ENCODE peak calls at places on chromosome 21, in eight cellular contexts. One of them, this sample, is unnamed.

GRCh38 chr21:26961704-26962103 is 5.2 kb downstream of the ADAMTS5 start:
- DNase-seq in IMR-90: no peak
- DNase-seq in PC-9: no peak
- DNase-seq in right cardiac atrium: peak; percentile 13
- DNase-seq in neuronal stem cell: no peak
- DNase-seq in Panc1: no peak
- DNase-seq in left ventricle myocardium inferior: no peak
- DNase-seq in uterus: no peak
- DNase-seq in this sample: peak; percentile 75

GRCh38 chr21:42666023-42666747 is 12.8 kb downstream of the PDE9A start:
- DNase-seq in Panc1: no peak
- DNase-seq in right cardiac atrium: no peak
- DNase-seq in left ventricle myocardium inferior: no peak
- DNase-seq in uterus: no peak
- DNase-seq in PC-9: no peak
- DNase-seq in IMR-90: no peak
- DNase-seq in neuronal stem cell: no peak
- DNase-seq in this sample: peak; percentile 17

GRCh38 chr21:17688912-17689874 is 76.5 kb upstream of the BTG3 start:
- DNase-seq in uterus: peak; percentile 90
- DNase-seq in right cardiac atrium: peak; percentile 56
- DNase-seq in neuronal stem cell: no peak
- DNase-seq in PC-9: peak; percentile 89
- DNase-seq in Panc1: no peak
- DNase-seq in left ventricle myocardium inferior: peak; percentile 23
- DNase-seq in IMR-90: peak; percentile 12
- DNase-seq in this sample: peak; percentile 42

GRCh38 chr21:28871388-28872015 is 121.2 kb downstream of the LTN1 start:
- DNase-seq in IMR-90: peak; percentile 51
- DNase-seq in uterus: no peak
- DNase-seq in neuronal stem cell: no peak
- DNase-seq in left ventricle myocardium inferior: no peak
- DNase-seq in Panc1: no peak
- DNase-seq in right cardiac atrium: no peak
- DNase-seq in PC-9: no peak
- DNase-seq in this sample: no peak

GRCh38 chr21:29182674-29183073 is 52.2 kb downstream of the MAP3K7CL start:
- DNase-seq in IMR-90: peak; percentile 36
- DNase-seq in left ventricle myocardium inferior: no peak
- DNase-seq in right cardiac atrium: no peak
- DNase-seq in uterus: no peak
- DNase-seq in PC-9: peak; percentile 64
- DNase-seq in neuronal stem cell: no peak
- DNase-seq in Panc1: no peak
- DNase-seq in this sample: no peak

GRCh38 chr21:27734146-27734545 is 767.3 kb upstream of the ADAMTS5 start:
- DNase-seq in left ventricle myocardium inferior: no peak
- DNase-seq in neuronal stem cell: no peak
- DNase-seq in IMR-90: peak; percentile 91
- DNase-seq in uterus: no peak
- DNase-seq in PC-9: no peak
- DNase-seq in right cardiac atrium: no peak
- DNase-seq in Panc1: no peak
- DNase-seq in this sample: no peak

GRCh38 chr21:45029298-45029967 is 44.9 kb upstream of the ADARB1 start:
- DNase-seq in left ventricle myocardium inferior: peak; percentile 60
- DNase-seq in neuronal stem cell: no peak
- DNase-seq in right cardiac atrium: peak; percentile 61
- DNase-seq in Panc1: no peak
- DNase-seq in PC-9: no peak
- DNase-seq in uterus: no peak
- DNase-seq in IMR-90: no peak
- DNase-seq in this sample: no peak

GRCh38 chr21:42975886-42976608 is 1.7 kb downstream of the PKNOX1 start:
- DNase-seq in Panc1: no peak
- DNase-seq in left ventricle myocardium inferior: no peak
- DNase-seq in PC-9: no peak
- DNase-seq in uterus: no peak
- DNase-seq in IMR-90: no peak
- DNase-seq in right cardiac atrium: no peak
- DNase-seq in neuronal stem cell: no peak
- DNase-seq in this sample: no peak

GRCh38 chr21:28018741-28019669 is 973.7 kb downstream of the LTN1 start:
- DNase-seq in neuronal stem cell: no peak
- DNase-seq in Panc1: no peak
- DNase-seq in IMR-90: peak; percentile 5
- DNase-seq in right cardiac atrium: no peak
- DNase-seq in left ventricle myocardium inferior: no peak
- DNase-seq in uterus: no peak
- DNase-seq in PC-9: no peak
- DNase-seq in this sample: no peak

GRCh38 chr21:44532712-44533111 is 7.3 kb downstream of the KRTAP10-1 start:
- DNase-seq in Panc1: no peak
- DNase-seq in PC-9: no peak
- DNase-seq in uterus: no peak
- DNase-seq in IMR-90: no peak
- DNase-seq in left ventricle myocardium inferior: no peak
- DNase-seq in neuronal stem cell: no peak
- DNase-seq in right cardiac atrium: no peak
- DNase-seq in this sample: no peak

GRCh38 chr21:15243356-15243755 is 178.6 kb upstream of the NRIP1 start:
- DNase-seq in PC-9: no peak
- DNase-seq in IMR-90: no peak
- DNase-seq in uterus: no peak
- DNase-seq in neuronal stem cell: no peak
- DNase-seq in right cardiac atrium: no peak
- DNase-seq in Panc1: no peak
- DNase-seq in left ventricle myocardium inferior: no peak
- DNase-seq in this sample: no peak

GRCh38 chr21:31201548-31201947 is 142.5 kb downstream of the TIAM1 start:
- DNase-seq in IMR-90: peak; percentile 50
- DNase-seq in PC-9: no peak
- DNase-seq in right cardiac atrium: peak; percentile 64
- DNase-seq in left ventricle myocardium inferior: no peak
- DNase-seq in Panc1: no peak
- DNase-seq in neuronal stem cell: no peak
- DNase-seq in uterus: no peak
- DNase-seq in this sample: no peak

GRCh38 chr21:27269646-27270045 is 302.8 kb upstream of the ADAMTS5 start:
- DNase-seq in IMR-90: peak; percentile 97
- DNase-seq in Panc1: no peak
- DNase-seq in right cardiac atrium: no peak
- DNase-seq in left ventricle myocardium inferior: no peak
- DNase-seq in neuronal stem cell: no peak
- DNase-seq in uterus: no peak
- DNase-seq in PC-9: no peak
- DNase-seq in this sample: no peak

GRCh38 chr21:18899261-18899660 is 495.7 kb upstream of the TMPRSS15 start:
- DNase-seq in IMR-90: no peak
- DNase-seq in uterus: no peak
- DNase-seq in neuronal stem cell: no peak
- DNase-seq in Panc1: no peak
- DNase-seq in PC-9: no peak
- DNase-seq in left ventricle myocardium inferior: no peak
- DNase-seq in right cardiac atrium: no peak
- DNase-seq in this sample: no peak

GRCh38 chr21:26881504-26882228 is 36.5 kb upstream of the ADAMTS1 start:
- DNase-seq in Panc1: no peak
- DNase-seq in left ventricle myocardium inferior: no peak
- DNase-seq in right cardiac atrium: no peak
- DNase-seq in PC-9: no peak
- DNase-seq in neuronal stem cell: peak; percentile 8
- DNase-seq in IMR-90: peak; percentile 39
- DNase-seq in uterus: no peak
- DNase-seq in this sample: peak; percentile 52

GRCh38 chr21:43997766-43998742 is 14.1 kb upstream of the TRAPPC10 start:
- DNase-seq in right cardiac atrium: no peak
- DNase-seq in neuronal stem cell: no peak
- DNase-seq in PC-9: no peak
- DNase-seq in uterus: no peak
- DNase-seq in IMR-90: no peak
- DNase-seq in left ventricle myocardium inferior: no peak
- DNase-seq in Panc1: no peak
- DNase-seq in this sample: no peak

GRCh38 chr21:15775291-15775690 is 45.5 kb downstream of the USP25 start:
- DNase-seq in uterus: no peak
- DNase-seq in neuronal stem cell: no peak
- DNase-seq in IMR-90: no peak
- DNase-seq in left ventricle myocardium inferior: no peak
- DNase-seq in right cardiac atrium: no peak
- DNase-seq in Panc1: no peak
- DNase-seq in PC-9: no peak
- DNase-seq in this sample: no peak

GRCh38 chr21:44795342-44795741 is 6.3 kb downstream of the UBE2G2 start:
- DNase-seq in uterus: no peak
- DNase-seq in right cardiac atrium: no peak
- DNase-seq in neuronal stem cell: no peak
- DNase-seq in left ventricle myocardium inferior: no peak
- DNase-seq in IMR-90: no peak
- DNase-seq in PC-9: no peak
- DNase-seq in Panc1: no peak
- DNase-seq in this sample: no peak

GRCh38 chr21:45304945-45305344 is 17.2 kb upstream of the POFUT2 start:
- DNase-seq in IMR-90: no peak
- DNase-seq in left ventricle myocardium inferior: peak; percentile 16
- DNase-seq in neuronal stem cell: no peak
- DNase-seq in uterus: no peak
- DNase-seq in Panc1: no peak
- DNase-seq in PC-9: no peak
- DNase-seq in right cardiac atrium: peak; percentile 12
- DNase-seq in this sample: no peak

GRCh38 chr21:27507695-27508094 is 540.8 kb upstream of the ADAMTS5 start:
- DNase-seq in left ventricle myocardium inferior: no peak
- DNase-seq in neuronal stem cell: no peak
- DNase-seq in right cardiac atrium: no peak
- DNase-seq in Panc1: no peak
- DNase-seq in uterus: no peak
- DNase-seq in IMR-90: no peak
- DNase-seq in PC-9: no peak
- DNase-seq in this sample: no peak

GRCh38 chr21:29178936-29179335 is 48.5 kb downstream of the MAP3K7CL start:
- DNase-seq in left ventricle myocardium inferior: no peak
- DNase-seq in Panc1: no peak
- DNase-seq in PC-9: no peak
- DNase-seq in right cardiac atrium: no peak
- DNase-seq in uterus: no peak
- DNase-seq in IMR-90: no peak
- DNase-seq in neuronal stem cell: no peak
- DNase-seq in this sample: no peak

GRCh38 chr21:25871566-25871965 is 136.8 kb downstream of the GABPA start:
- DNase-seq in right cardiac atrium: no peak
- DNase-seq in IMR-90: no peak
- DNase-seq in Panc1: no peak
- DNase-seq in uterus: no peak
- DNase-seq in neuronal stem cell: no peak
- DNase-seq in left ventricle myocardium inferior: no peak
- DNase-seq in PC-9: no peak
- DNase-seq in this sample: peak; percentile 46

GRCh38 chr21:43762303-43763128 is 13.6 kb downstream of the CSTB start:
- DNase-seq in PC-9: peak; percentile 44
- DNase-seq in Panc1: no peak
- DNase-seq in IMR-90: no peak
- DNase-seq in right cardiac atrium: no peak
- DNase-seq in left ventricle myocardium inferior: no peak
- DNase-seq in neuronal stem cell: no peak
- DNase-seq in uterus: no peak
- DNase-seq in this sample: no peak

DNA sequence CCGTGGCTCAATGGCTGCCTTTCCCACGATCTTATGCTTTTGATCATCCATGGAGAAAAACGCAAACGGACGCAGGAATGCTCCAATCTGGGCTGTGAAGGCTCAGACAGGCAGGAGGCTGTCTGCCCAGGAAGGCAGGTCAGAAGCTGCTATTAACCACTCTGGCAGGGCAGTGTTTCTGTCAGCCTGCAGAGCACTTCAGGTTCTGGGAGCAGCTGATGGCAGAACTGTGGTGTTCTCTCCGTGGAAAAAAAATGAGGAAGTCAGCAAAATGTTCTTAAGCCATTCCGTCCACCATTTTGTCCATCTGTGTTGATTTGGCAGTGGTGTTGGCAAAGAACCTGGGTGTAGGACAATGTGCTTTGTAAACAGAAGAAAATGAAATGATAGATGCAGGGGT is 91.7 kb downstream of the SIM2 start:
- DNase-seq in right cardiac atrium: no peak
- DNase-seq in uterus: no peak
- DNase-seq in PC-9: no peak
- DNase-seq in Panc1: no peak
- DNase-seq in left ventricle myocardium inferior: no peak
- DNase-seq in neuronal stem cell: no peak
- DNase-seq in IMR-90: peak; percentile 7
- DNase-seq in this sample: no peak
- H3K9me3 ChIP-seq in right cardiac atrium: no peaks in the 10 kb centered on the region
- H3K9me3 ChIP-seq in uterus: no peaks in the 10 kb centered on the region
- H3K9me3 ChIP-seq in PC-9: no peaks in the 10 kb centered on the region
- H3K9me3 ChIP-seq in Panc1: no peaks in the 10 kb centered on the region
- H3K9me3 ChIP-seq in left ventricle myocardium inferior: peaks cover under 1% of the 10 kb centered on the region
- H3K9me3 ChIP-seq in neuronal stem cell: no peaks in the 10 kb centered on the region
- H3K9me3 ChIP-seq in IMR-90: no peaks in the 10 kb centered on the region
- H3K9me3 ChIP-seq in this sample: no peaks in the 10 kb centered on the region

GRCh38 chr21:34836103-34836932 is 167.5 kb downstream of the CLIC6 start:
- DNase-seq in PC-9: peak; percentile 96
- DNase-seq in left ventricle myocardium inferior: no peak
- DNase-seq in uterus: peak; percentile 74
- DNase-seq in neuronal stem cell: no peak
- DNase-seq in IMR-90: peak; percentile 100
- DNase-seq in right cardiac atrium: peak; percentile 65
- DNase-seq in Panc1: peak; percentile 71
- DNase-seq in this sample: no peak
- H3K4me1 ChIP-seq in PC-9: peaks cover 65% of the 10 kb centered on the region
- H3K4me1 ChIP-seq in left ventricle myocardium inferior: no peaks in the 10 kb centered on the region
- H3K4me1 ChIP-seq in uterus: no peaks in the 10 kb centered on the region
- H3K4me1 ChIP-seq in neuronal stem cell: no peaks in the 10 kb centered on the region
- H3K4me1 ChIP-seq in IMR-90: peaks cover 30% of the 10 kb centered on the region
- H3K4me1 ChIP-seq in right cardiac atrium: peaks cover 2% of the 10 kb centered on the region
- H3K4me1 ChIP-seq in Panc1: no peaks in the 10 kb centered on the region
- H3K4me1 ChIP-seq in this sample: peaks cover 11% of the 10 kb centered on the region

DNA sequence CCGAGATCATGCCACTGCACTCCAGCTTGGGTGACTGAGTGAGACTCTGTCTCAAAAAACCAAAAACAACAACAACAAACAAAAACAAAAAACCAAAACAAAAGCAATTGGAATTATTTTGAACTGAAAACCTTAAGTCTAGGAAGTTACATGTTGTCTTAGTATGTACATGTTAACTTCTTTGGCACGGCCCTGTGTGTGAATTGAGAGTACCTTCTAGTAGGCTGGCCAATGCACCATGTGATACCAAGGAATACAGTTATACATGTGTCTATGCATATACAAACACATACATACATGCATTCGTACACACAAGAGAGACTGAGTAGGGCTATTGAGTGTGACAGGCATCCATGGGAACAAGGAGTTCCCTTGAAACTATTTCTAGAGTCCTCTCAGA is 18.6 kb downstream of the TPTE start:
- DNase-seq in IMR-90: no peak
- DNase-seq in neuronal stem cell: no peak
- DNase-seq in PC-9: no peak
- DNase-seq in uterus: no peak
- DNase-seq in right cardiac atrium: no peak
- DNase-seq in left ventricle myocardium inferior: no peak
- DNase-seq in Panc1: no peak
- DNase-seq in this sample: no peak
- H3K9me3 ChIP-seq in IMR-90: peaks cover 32% of the 10 kb centered on the region
- H3K9me3 ChIP-seq in neuronal stem cell: no peaks in the 10 kb centered on the region
- H3K9me3 ChIP-seq in PC-9: no peaks in the 10 kb centered on the region
- H3K9me3 ChIP-seq in uterus: no peaks in the 10 kb centered on the region
- H3K9me3 ChIP-seq in right cardiac atrium: no peaks in the 10 kb centered on the region
- H3K9me3 ChIP-seq in left ventricle myocardium inferior: peaks cover 61% of the 10 kb centered on the region
- H3K9me3 ChIP-seq in Panc1: no peaks in the 10 kb centered on the region
- H3K9me3 ChIP-seq in this sample: peaks cover 28% of the 10 kb centered on the region

GRCh38 chr21:10521091-10521598 is at the start of gene TPTE:
- DNase-seq in right cardiac atrium: no peak
- DNase-seq in left ventricle myocardium inferior: no peak
- DNase-seq in PC-9: no peak
- DNase-seq in neuronal stem cell: no peak
- DNase-seq in uterus: no peak
- DNase-seq in Panc1: no peak
- DNase-seq in IMR-90: no peak
- DNase-seq in this sample: no peak
- H3K4me1 ChIP-seq in right cardiac atrium: no peaks in the 10 kb centered on the region
- H3K4me1 ChIP-seq in left ventricle myocardium inferior: no peaks in the 10 kb centered on the region
- H3K4me1 ChIP-seq in PC-9: no peaks in the 10 kb centered on the region
- H3K4me1 ChIP-seq in neuronal stem cell: no peaks in the 10 kb centered on the region
- H3K4me1 ChIP-seq in uterus: no peaks in the 10 kb centered on the region
- H3K4me1 ChIP-seq in Panc1: no peaks in the 10 kb centered on the region
- H3K4me1 ChIP-seq in IMR-90: no peaks in the 10 kb centered on the region
- H3K4me1 ChIP-seq in this sample: no peaks in the 10 kb centered on the region